ENCODE peak calls at places on chromosomes 13 and 19, in eight cellular contexts. One of them, this sample, is unnamed.

GRCh38 chr19:33674575-33675367 is 53.0 kb downstream of the CHST8 start:
- DNase-seq in IMR-90: no peak
- DNase-seq in mammary epithelial cell: no peak
- DNase-seq in breast epithelium: no peak
- DNase-seq in ascending aorta: no peak
- DNase-seq in DND-41: no peak
- DNase-seq in SK-N-SH: peak; percentile 63
- DNase-seq in CD8-positive, alpha-beta memory T cell: no peak
- DNase-seq in this sample: no peak

GRCh38 chr13:42363941-42364612 is 92.1 kb downstream of the AKAP11 start:
- DNase-seq in IMR-90: peak; percentile 17
- DNase-seq in mammary epithelial cell: peak; percentile 49
- DNase-seq in breast epithelium: no peak
- DNase-seq in ascending aorta: no peak
- DNase-seq in DND-41: no peak
- DNase-seq in SK-N-SH: no peak
- DNase-seq in CD8-positive, alpha-beta memory T cell: no peak
- DNase-seq in this sample: no peak

GRCh38 chr19:55253842-55254624 is 4.8 kb downstream of the PPP6R1 start:
- DNase-seq in IMR-90: no peak
- DNase-seq in mammary epithelial cell: no peak
- DNase-seq in breast epithelium: no peak
- DNase-seq in ascending aorta: no peak
- DNase-seq in DND-41: peak; percentile 72
- DNase-seq in SK-N-SH: no peak
- DNase-seq in CD8-positive, alpha-beta memory T cell: peak; percentile 55
- DNase-seq in this sample: peak; percentile 97

GRCh38 chr19:43265664-43266025 is 3.7 kb downstream of the PSG9 start:
- DNase-seq in IMR-90: peak; percentile 11
- DNase-seq in mammary epithelial cell: no peak
- DNase-seq in breast epithelium: no peak
- DNase-seq in ascending aorta: no peak
- DNase-seq in DND-41: no peak
- DNase-seq in SK-N-SH: no peak
- DNase-seq in CD8-positive, alpha-beta memory T cell: no peak
- DNase-seq in this sample: no peak

GRCh38 chr13:63184693-63185092 is 1769.0 kb upstream of the PCDH20 start:
- DNase-seq in IMR-90: peak; percentile 88
- DNase-seq in mammary epithelial cell: no peak
- DNase-seq in breast epithelium: no peak
- DNase-seq in ascending aorta: no peak
- DNase-seq in DND-41: no peak
- DNase-seq in SK-N-SH: no peak
- DNase-seq in CD8-positive, alpha-beta memory T cell: no peak
- DNase-seq in this sample: no peak

GRCh38 chr13:45546410-45546765 is 69.2 kb downstream of the ERICH6B start:
- DNase-seq in IMR-90: no peak
- DNase-seq in mammary epithelial cell: no peak
- DNase-seq in breast epithelium: no peak
- DNase-seq in ascending aorta: no peak
- DNase-seq in DND-41: no peak
- DNase-seq in SK-N-SH: no peak
- DNase-seq in CD8-positive, alpha-beta memory T cell: no peak
- DNase-seq in this sample: no peak

GRCh38 chr13:113536461-113537110 is 46.1 kb upstream of the DCUN1D2 start:
- DNase-seq in IMR-90: no peak
- DNase-seq in mammary epithelial cell: no peak
- DNase-seq in breast epithelium: peak; percentile 39
- DNase-seq in ascending aorta: peak; percentile 54
- DNase-seq in DND-41: no peak
- DNase-seq in SK-N-SH: no peak
- DNase-seq in CD8-positive, alpha-beta memory T cell: no peak
- DNase-seq in this sample: no peak

GRCh38 chr19:45865269-45865948 is 1.3 kb downstream of the FOXA3 start:
- DNase-seq in IMR-90: no peak
- DNase-seq in mammary epithelial cell: no peak
- DNase-seq in breast epithelium: no peak
- DNase-seq in ascending aorta: no peak
- DNase-seq in DND-41: no peak
- DNase-seq in SK-N-SH: no peak
- DNase-seq in CD8-positive, alpha-beta memory T cell: no peak
- DNase-seq in this sample: no peak

GRCh38 chr13:64278493-64278892 is 2862.8 kb upstream of the PCDH20 start:
- DNase-seq in IMR-90: peak; percentile 78
- DNase-seq in mammary epithelial cell: no peak
- DNase-seq in breast epithelium: no peak
- DNase-seq in ascending aorta: no peak
- DNase-seq in DND-41: no peak
- DNase-seq in SK-N-SH: no peak
- DNase-seq in CD8-positive, alpha-beta memory T cell: no peak
- DNase-seq in this sample: no peak

GRCh38 chr13:38494445-38494844 is 144.8 kb downstream of the UFM1 start:
- DNase-seq in IMR-90: no peak
- DNase-seq in mammary epithelial cell: no peak
- DNase-seq in breast epithelium: no peak
- DNase-seq in ascending aorta: no peak
- DNase-seq in DND-41: no peak
- DNase-seq in SK-N-SH: no peak
- DNase-seq in CD8-positive, alpha-beta memory T cell: no peak
- DNase-seq in this sample: no peak

GRCh38 chr19:7373862-7374261 is 25.1 kb downstream of the ARHGEF18 start:
- DNase-seq in IMR-90: no peak
- DNase-seq in mammary epithelial cell: no peak
- DNase-seq in breast epithelium: no peak
- DNase-seq in ascending aorta: no peak
- DNase-seq in DND-41: no peak
- DNase-seq in SK-N-SH: no peak
- DNase-seq in CD8-positive, alpha-beta memory T cell: no peak
- DNase-seq in this sample: peak; percentile 75

GRCh38 chr13:110409581-110409992 is 102.5 kb downstream of the COL4A2 start:
- DNase-seq in IMR-90: peak; percentile 68
- DNase-seq in mammary epithelial cell: peak; percentile 66
- DNase-seq in breast epithelium: no peak
- DNase-seq in ascending aorta: peak; percentile 84
- DNase-seq in DND-41: no peak
- DNase-seq in SK-N-SH: no peak
- DNase-seq in CD8-positive, alpha-beta memory T cell: no peak
- DNase-seq in this sample: no peak

GRCh38 chr19:45251452-45252354 is 632 bp downstream of the MARK4 start:
- DNase-seq in IMR-90: no peak
- DNase-seq in mammary epithelial cell: no peak
- DNase-seq in breast epithelium: no peak
- DNase-seq in ascending aorta: no peak
- DNase-seq in DND-41: peak; percentile 42
- DNase-seq in SK-N-SH: peak; percentile 77
- DNase-seq in CD8-positive, alpha-beta memory T cell: peak; percentile 7
- DNase-seq in this sample: peak; percentile 56

GRCh38 chr19:55643003-55643732 is at the start of gene ZNF581:
- DNase-seq in IMR-90: peak; percentile 78
- DNase-seq in mammary epithelial cell: peak; percentile 78
- DNase-seq in breast epithelium: peak; percentile 72
- DNase-seq in ascending aorta: peak; percentile 87
- DNase-seq in DND-41: peak; percentile 83
- DNase-seq in SK-N-SH: peak; percentile 90
- DNase-seq in CD8-positive, alpha-beta memory T cell: peak; percentile 65
- DNase-seq in this sample: peak; percentile 97

GRCh38 chr13:77113496-77113895 is 86.5 kb upstream of the FBXL3 start:
- DNase-seq in IMR-90: no peak
- DNase-seq in mammary epithelial cell: no peak
- DNase-seq in breast epithelium: no peak
- DNase-seq in ascending aorta: no peak
- DNase-seq in DND-41: no peak
- DNase-seq in SK-N-SH: no peak
- DNase-seq in CD8-positive, alpha-beta memory T cell: no peak
- DNase-seq in this sample: no peak

GRCh38 chr13:108368240-108368898 is 98.9 kb downstream of the TNFSF13B start:
- DNase-seq in IMR-90: no peak
- DNase-seq in mammary epithelial cell: no peak
- DNase-seq in breast epithelium: no peak
- DNase-seq in ascending aorta: no peak
- DNase-seq in DND-41: no peak
- DNase-seq in SK-N-SH: no peak
- DNase-seq in CD8-positive, alpha-beta memory T cell: no peak
- DNase-seq in this sample: no peak

GRCh38 chr19:46732172-46732938 is 13.5 kb upstream of the FKRP start:
- DNase-seq in IMR-90: no peak
- DNase-seq in mammary epithelial cell: no peak
- DNase-seq in breast epithelium: no peak
- DNase-seq in ascending aorta: no peak
- DNase-seq in DND-41: no peak
- DNase-seq in SK-N-SH: no peak
- DNase-seq in CD8-positive, alpha-beta memory T cell: no peak
- DNase-seq in this sample: no peak

GRCh38 chr19:6222884-6223283 is 56.9 kb downstream of the MLLT1 start:
- DNase-seq in IMR-90: no peak
- DNase-seq in mammary epithelial cell: peak; percentile 42
- DNase-seq in breast epithelium: no peak
- DNase-seq in ascending aorta: no peak
- DNase-seq in DND-41: no peak
- DNase-seq in SK-N-SH: no peak
- DNase-seq in CD8-positive, alpha-beta memory T cell: no peak
- DNase-seq in this sample: no peak

GRCh38 chr19:5080030-5080644 is 111.2 kb downstream of the KDM4B start:
- DNase-seq in IMR-90: no peak
- DNase-seq in mammary epithelial cell: no peak
- DNase-seq in breast epithelium: no peak
- DNase-seq in ascending aorta: no peak
- DNase-seq in DND-41: no peak
- DNase-seq in SK-N-SH: peak; percentile 95
- DNase-seq in CD8-positive, alpha-beta memory T cell: no peak
- DNase-seq in this sample: no peak

DNA sequence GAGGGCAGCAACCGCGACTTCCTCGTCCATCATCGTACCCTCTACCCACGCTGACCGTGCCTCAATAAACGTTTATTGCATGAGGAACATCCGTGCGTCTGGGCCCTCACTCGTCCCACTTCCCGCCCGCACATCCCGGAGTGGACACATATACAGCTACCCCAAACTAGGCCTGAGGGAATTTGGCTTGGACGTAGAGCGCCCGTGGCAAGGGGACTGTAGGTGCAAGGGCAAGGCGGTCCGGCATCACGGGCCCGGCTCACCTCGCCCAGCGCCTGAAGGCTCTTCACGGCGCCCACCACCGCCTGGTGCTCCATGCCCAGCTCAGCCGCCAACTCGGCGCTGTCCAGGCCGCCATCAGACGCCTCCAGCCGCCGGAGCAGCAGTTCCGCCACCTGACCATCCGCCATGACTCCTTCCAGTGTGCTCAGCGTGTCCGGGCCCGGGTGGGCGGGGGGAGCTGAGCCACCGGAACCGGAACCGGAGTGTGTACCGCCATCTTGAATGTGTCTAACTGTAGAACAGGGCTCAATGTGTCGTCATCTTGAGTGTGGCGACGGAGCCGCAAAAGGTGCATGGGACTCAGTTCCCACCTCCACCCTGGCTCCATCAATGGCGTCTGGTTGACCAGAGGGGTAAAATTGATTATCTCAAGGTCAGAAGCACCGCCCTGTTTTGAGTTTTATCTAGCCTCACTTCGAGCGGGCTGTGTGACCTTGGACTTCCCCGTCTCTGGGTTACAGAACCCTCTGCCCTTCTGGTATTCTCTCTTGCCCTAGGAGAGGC is at the start of gene FARSA:
- DNase-seq in IMR-90: peak; percentile 87
- DNase-seq in mammary epithelial cell: peak; percentile 87
- DNase-seq in breast epithelium: peak; percentile 92
- DNase-seq in ascending aorta: peak; percentile 97
- DNase-seq in DND-41: peak; percentile 92
- DNase-seq in SK-N-SH: peak; percentile 92
- DNase-seq in CD8-positive, alpha-beta memory T cell: peak; percentile 85
- DNase-seq in this sample: peak; percentile 97
- H3K27ac ChIP-seq in IMR-90: peak within 1 kb of the TSS; percentile 80
- H3K27ac ChIP-seq in mammary epithelial cell: peak within 1 kb of the TSS; percentile 63
- H3K27ac ChIP-seq in breast epithelium: peak within 1 kb of the TSS; percentile 81
- H3K27ac ChIP-seq in ascending aorta: peak within 1 kb of the TSS; percentile 71
- H3K27ac ChIP-seq in DND-41: peak within 1 kb of the TSS; percentile 97
- H3K27ac ChIP-seq in SK-N-SH: peak within 1 kb of the TSS; percentile 47
- H3K27ac ChIP-seq in CD8-positive, alpha-beta memory T cell: peak within 1 kb of the TSS; percentile 80
- H3K27ac ChIP-seq in this sample: peak within 1 kb of the TSS; percentile 39

GRCh38 chr19:51903192-51903591 is 1.6 kb downstream of the ZNF649 start:
- DNase-seq in IMR-90: no peak
- DNase-seq in mammary epithelial cell: no peak
- DNase-seq in breast epithelium: no peak
- DNase-seq in ascending aorta: no peak
- DNase-seq in DND-41: no peak
- DNase-seq in SK-N-SH: no peak
- DNase-seq in CD8-positive, alpha-beta memory T cell: no peak
- DNase-seq in this sample: no peak
- H3K9me3 ChIP-seq in IMR-90: peaks cover 12% of the 10 kb centered on the region
- H3K9me3 ChIP-seq in mammary epithelial cell: peaks cover 35% of the 10 kb centered on the region
- H3K9me3 ChIP-seq in breast epithelium: peaks cover 35% of the 10 kb centered on the region
- H3K9me3 ChIP-seq in ascending aorta: no peaks in the 10 kb centered on the region
- H3K9me3 ChIP-seq in DND-41: peaks cover 67% of the 10 kb centered on the region
- H3K9me3 ChIP-seq in SK-N-SH: peaks cover 4% of the 10 kb centered on the region
- H3K9me3 ChIP-seq in CD8-positive, alpha-beta memory T cell: peaks cover 41% of the 10 kb centered on the region
- H3K9me3 ChIP-seq in this sample: peaks cover 53% of the 10 kb centered on the region

DNA sequence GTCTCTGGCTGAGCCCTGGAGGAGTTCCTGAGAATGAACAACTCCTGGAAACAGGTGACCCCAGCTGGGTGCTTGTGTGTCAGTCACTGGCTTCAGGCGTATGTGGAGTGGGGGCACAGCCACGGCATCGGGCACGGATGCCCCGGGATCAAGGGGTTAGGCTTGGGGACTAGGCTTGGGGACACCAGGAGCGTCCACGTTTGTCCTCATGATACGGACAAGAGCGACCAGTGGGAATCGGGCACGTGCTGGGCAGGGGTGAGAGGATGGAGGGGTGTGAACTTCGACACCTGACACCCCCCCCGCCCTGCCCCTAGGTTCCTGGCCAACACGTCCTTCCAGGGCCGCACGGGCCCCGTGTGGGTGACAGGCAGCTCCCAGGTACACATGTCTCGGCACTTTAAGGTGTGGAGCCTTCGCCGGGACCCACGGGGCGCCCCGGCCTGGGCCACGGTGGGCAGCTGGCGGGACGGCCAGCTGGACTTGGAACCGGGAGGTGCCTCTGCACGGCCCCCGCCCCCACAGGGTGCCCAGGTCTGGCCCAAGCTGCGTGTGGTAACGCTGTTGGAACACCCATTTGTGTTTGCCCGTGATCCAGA is 4.1 kb downstream of the GRIN3B start:
- DNase-seq in IMR-90: no peak
- DNase-seq in mammary epithelial cell: no peak
- DNase-seq in breast epithelium: no peak
- DNase-seq in ascending aorta: no peak
- DNase-seq in DND-41: no peak
- DNase-seq in SK-N-SH: no peak
- DNase-seq in CD8-positive, alpha-beta memory T cell: no peak
- DNase-seq in this sample: no peak
- H3K27me3 ChIP-seq in IMR-90: peaks cover 14% of the 10 kb centered on the region
- H3K27me3 ChIP-seq in mammary epithelial cell: no peaks in the 10 kb centered on the region
- H3K27me3 ChIP-seq in breast epithelium: peaks cover 14% of the 10 kb centered on the region
- H3K27me3 ChIP-seq in ascending aorta: no peaks in the 10 kb centered on the region
- H3K27me3 ChIP-seq in DND-41: no peaks in the 10 kb centered on the region
- H3K27me3 ChIP-seq in SK-N-SH: peaks cover 25% of the 10 kb centered on the region
- H3K27me3 ChIP-seq in CD8-positive, alpha-beta memory T cell: peaks cover 12% of the 10 kb centered on the region
- H3K27me3 ChIP-seq in this sample: no peaks in the 10 kb centered on the region

DNA sequence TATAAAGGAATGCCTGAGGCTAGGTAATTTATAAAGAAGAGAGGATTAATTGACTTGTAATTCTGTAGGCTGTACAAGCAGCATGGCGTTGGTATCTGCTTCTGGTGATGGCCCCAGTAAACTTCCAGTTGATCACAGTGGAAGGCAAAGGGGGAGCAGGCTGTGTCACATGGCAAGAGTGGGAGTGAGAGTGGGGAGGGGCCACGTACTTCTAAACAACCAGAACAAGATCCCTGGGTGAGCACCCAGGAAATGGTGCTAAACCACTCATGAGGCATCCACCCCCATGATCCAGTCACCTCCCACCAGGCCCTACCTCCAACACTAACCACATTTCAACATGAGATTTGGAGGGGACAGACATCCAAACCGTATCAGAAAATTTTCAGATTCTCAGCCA is 3.0 kb upstream of the RNF113B start:
- DNase-seq in IMR-90: no peak
- DNase-seq in mammary epithelial cell: peak; percentile 20
- DNase-seq in breast epithelium: no peak
- DNase-seq in ascending aorta: no peak
- DNase-seq in DND-41: peak; percentile 35
- DNase-seq in SK-N-SH: no peak
- DNase-seq in CD8-positive, alpha-beta memory T cell: no peak
- DNase-seq in this sample: no peak
- H3K27ac ChIP-seq in IMR-90: peak overlapping the region; percentile 49
- H3K27ac ChIP-seq in mammary epithelial cell: no peak overlapping the region
- H3K27ac ChIP-seq in breast epithelium: no peak overlapping the region
- H3K27ac ChIP-seq in ascending aorta: no peak overlapping the region
- H3K27ac ChIP-seq in DND-41: no peak overlapping the region
- H3K27ac ChIP-seq in SK-N-SH: no peak overlapping the region
- H3K27ac ChIP-seq in CD8-positive, alpha-beta memory T cell: no peak overlapping the region
- H3K27ac ChIP-seq in this sample: no peak overlapping the region